ENCODE peak calls at places on chromosomes 13 and 19, in nine cellular contexts. One of them, this sample, is unnamed.

GRCh38 chr19:913080-913748 is at the start of gene R3HDM4:
- DNase-seq in fibroblast of the aortic adventitia: peak; percentile 42
- DNase-seq in left ventricle myocardium inferior: peak; percentile 87
- DNase-seq in left lung: peak; percentile 82
- DNase-seq in CD4-positive, alpha-beta T cell: peak; percentile 81
- DNase-seq in right atrium auricular region: peak; percentile 68
- DNase-seq in cardiac muscle cell: peak; percentile 83
- DNase-seq in right lobe of liver: peak; percentile 87
- DNase-seq in HFF-Myc: no peak
- DNase-seq in this sample: peak; percentile 77

GRCh38 chr13:65292488-65292901 is 1937.6 kb downstream of the PCDH9 start:
- DNase-seq in right lobe of liver: no peak
- DNase-seq in CD4-positive, alpha-beta T cell: no peak
- DNase-seq in HFF-Myc: peak; percentile 21
- DNase-seq in fibroblast of the aortic adventitia: peak; percentile 41
- DNase-seq in left lung: no peak
- DNase-seq in right atrium auricular region: no peak
- DNase-seq in cardiac muscle cell: peak; percentile 18
- DNase-seq in left ventricle myocardium inferior: no peak
- DNase-seq in this sample: no peak

GRCh38 chr19:33463194-33463593 is 58.4 kb downstream of the PEPD start:
- DNase-seq in left lung: no peak
- DNase-seq in CD4-positive, alpha-beta T cell: no peak
- DNase-seq in right atrium auricular region: no peak
- DNase-seq in cardiac muscle cell: no peak
- DNase-seq in fibroblast of the aortic adventitia: no peak
- DNase-seq in HFF-Myc: no peak
- DNase-seq in left ventricle myocardium inferior: no peak
- DNase-seq in right lobe of liver: no peak
- DNase-seq in this sample: no peak

GRCh38 chr13:107765724-107766436 is 449.5 kb downstream of the LIG4 start:
- DNase-seq in fibroblast of the aortic adventitia: peak; percentile 5
- DNase-seq in right atrium auricular region: no peak
- DNase-seq in left ventricle myocardium inferior: no peak
- DNase-seq in CD4-positive, alpha-beta T cell: no peak
- DNase-seq in HFF-Myc: no peak
- DNase-seq in left lung: no peak
- DNase-seq in cardiac muscle cell: no peak
- DNase-seq in right lobe of liver: no peak
- DNase-seq in this sample: no peak

GRCh38 chr13:75181906-75182305 is 300.1 kb downstream of the TBC1D4 start:
- DNase-seq in left lung: no peak
- DNase-seq in right lobe of liver: no peak
- DNase-seq in left ventricle myocardium inferior: no peak
- DNase-seq in cardiac muscle cell: no peak
- DNase-seq in fibroblast of the aortic adventitia: peak; percentile 89
- DNase-seq in CD4-positive, alpha-beta T cell: no peak
- DNase-seq in HFF-Myc: no peak
- DNase-seq in right atrium auricular region: no peak
- DNase-seq in this sample: no peak

GRCh38 chr19:51163257-51163656 is 21.2 kb downstream of the SIGLEC7 start:
- DNase-seq in HFF-Myc: no peak
- DNase-seq in left lung: no peak
- DNase-seq in fibroblast of the aortic adventitia: no peak
- DNase-seq in cardiac muscle cell: no peak
- DNase-seq in right lobe of liver: no peak
- DNase-seq in CD4-positive, alpha-beta T cell: no peak
- DNase-seq in left ventricle myocardium inferior: no peak
- DNase-seq in right atrium auricular region: no peak
- DNase-seq in this sample: no peak

GRCh38 chr13:32261567-32261966 is 53.6 kb downstream of the ZAR1L start:
- DNase-seq in left ventricle myocardium inferior: peak; percentile 69
- DNase-seq in HFF-Myc: peak; percentile 63
- DNase-seq in right atrium auricular region: peak; percentile 90
- DNase-seq in CD4-positive, alpha-beta T cell: no peak
- DNase-seq in fibroblast of the aortic adventitia: peak; percentile 91
- DNase-seq in left lung: peak; percentile 73
- DNase-seq in right lobe of liver: no peak
- DNase-seq in cardiac muscle cell: peak; percentile 26
- DNase-seq in this sample: peak; percentile 9

GRCh38 chr19:16435238-16435911 is 36.4 kb downstream of the EPS15L1 start:
- DNase-seq in cardiac muscle cell: peak; percentile 56
- DNase-seq in HFF-Myc: peak; percentile 65
- DNase-seq in fibroblast of the aortic adventitia: peak; percentile 97
- DNase-seq in right lobe of liver: no peak
- DNase-seq in left lung: peak; percentile 48
- DNase-seq in CD4-positive, alpha-beta T cell: no peak
- DNase-seq in right atrium auricular region: peak; percentile 80
- DNase-seq in left ventricle myocardium inferior: peak; percentile 40
- DNase-seq in this sample: no peak

GRCh38 chr13:99303863-99304521 is 3.2 kb downstream of the GPR183 start:
- DNase-seq in left lung: peak; percentile 57
- DNase-seq in CD4-positive, alpha-beta T cell: peak; percentile 47
- DNase-seq in fibroblast of the aortic adventitia: no peak
- DNase-seq in cardiac muscle cell: no peak
- DNase-seq in left ventricle myocardium inferior: no peak
- DNase-seq in HFF-Myc: no peak
- DNase-seq in right lobe of liver: no peak
- DNase-seq in right atrium auricular region: no peak
- DNase-seq in this sample: peak; percentile 31

GRCh38 chr13:114027046-114027760 is 53.3 kb upstream of the C13orf46 start:
- DNase-seq in fibroblast of the aortic adventitia: peak; percentile 43
- DNase-seq in HFF-Myc: no peak
- DNase-seq in left ventricle myocardium inferior: peak; percentile 66
- DNase-seq in right lobe of liver: peak; percentile 59
- DNase-seq in CD4-positive, alpha-beta T cell: no peak
- DNase-seq in left lung: no peak
- DNase-seq in cardiac muscle cell: no peak
- DNase-seq in right atrium auricular region: no peak
- DNase-seq in this sample: peak; percentile 61

GRCh38 chr19:46944918-46945628 is 74.6 kb upstream of the NPAS1 start:
- DNase-seq in left ventricle myocardium inferior: peak; percentile 77
- DNase-seq in right atrium auricular region: peak; percentile 73
- DNase-seq in CD4-positive, alpha-beta T cell: no peak
- DNase-seq in HFF-Myc: no peak
- DNase-seq in left lung: no peak
- DNase-seq in cardiac muscle cell: peak; percentile 87
- DNase-seq in fibroblast of the aortic adventitia: peak; percentile 43
- DNase-seq in right lobe of liver: peak; percentile 60
- DNase-seq in this sample: peak; percentile 36

GRCh38 chr13:39526499-39526898 is 76.5 kb downstream of the LHFPL6 start:
- DNase-seq in cardiac muscle cell: no peak
- DNase-seq in left lung: no peak
- DNase-seq in right atrium auricular region: no peak
- DNase-seq in fibroblast of the aortic adventitia: no peak
- DNase-seq in HFF-Myc: no peak
- DNase-seq in CD4-positive, alpha-beta T cell: no peak
- DNase-seq in left ventricle myocardium inferior: no peak
- DNase-seq in right lobe of liver: no peak
- DNase-seq in this sample: no peak

GRCh38 chr13:112481458-112481857 is 105.3 kb downstream of the SPACA7 start:
- DNase-seq in left lung: no peak
- DNase-seq in right atrium auricular region: no peak
- DNase-seq in HFF-Myc: no peak
- DNase-seq in cardiac muscle cell: no peak
- DNase-seq in right lobe of liver: no peak
- DNase-seq in left ventricle myocardium inferior: no peak
- DNase-seq in CD4-positive, alpha-beta T cell: no peak
- DNase-seq in fibroblast of the aortic adventitia: no peak
- DNase-seq in this sample: no peak

GRCh38 chr13:112486386-112487126 is 101.4 kb downstream of the TUBGCP3 start:
- DNase-seq in right lobe of liver: no peak
- DNase-seq in left ventricle myocardium inferior: no peak
- DNase-seq in left lung: no peak
- DNase-seq in HFF-Myc: no peak
- DNase-seq in CD4-positive, alpha-beta T cell: no peak
- DNase-seq in fibroblast of the aortic adventitia: no peak
- DNase-seq in cardiac muscle cell: peak; percentile 46
- DNase-seq in right atrium auricular region: no peak
- DNase-seq in this sample: no peak

GRCh38 chr13:112487127-112487517 is 100.8 kb downstream of the TUBGCP3 start:
- DNase-seq in right atrium auricular region: no peak
- DNase-seq in right lobe of liver: no peak
- DNase-seq in fibroblast of the aortic adventitia: no peak
- DNase-seq in HFF-Myc: no peak
- DNase-seq in cardiac muscle cell: no peak
- DNase-seq in left ventricle myocardium inferior: no peak
- DNase-seq in left lung: no peak
- DNase-seq in CD4-positive, alpha-beta T cell: no peak
- DNase-seq in this sample: no peak

GRCh38 chr13:112489199-112489598 is 98.8 kb downstream of the TUBGCP3 start:
- DNase-seq in fibroblast of the aortic adventitia: no peak
- DNase-seq in CD4-positive, alpha-beta T cell: no peak
- DNase-seq in right atrium auricular region: no peak
- DNase-seq in right lobe of liver: no peak
- DNase-seq in HFF-Myc: no peak
- DNase-seq in left lung: no peak
- DNase-seq in left ventricle myocardium inferior: no peak
- DNase-seq in cardiac muscle cell: no peak
- DNase-seq in this sample: no peak

DNA sequence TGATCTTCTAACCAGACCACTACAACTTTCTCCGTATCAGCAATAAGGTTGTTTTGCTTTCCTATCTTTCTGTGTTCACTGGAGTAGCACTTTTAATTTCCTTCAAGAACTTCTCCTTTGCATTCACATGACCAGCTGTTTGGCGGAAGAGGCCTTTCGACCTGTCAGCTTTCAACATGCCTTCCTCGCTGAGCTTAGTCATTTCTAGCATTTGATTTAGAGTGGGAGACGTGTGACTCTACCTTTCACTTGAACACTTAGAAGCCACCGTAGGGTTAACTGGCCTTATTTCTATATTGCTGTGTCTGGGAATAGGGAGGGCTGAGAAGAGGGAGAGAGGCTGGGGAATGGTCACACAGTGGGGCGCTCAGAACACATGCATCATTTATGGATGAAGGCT is 104.7 kb downstream of the TUBGCP3 start:
- DNase-seq in right lobe of liver: no peak
- DNase-seq in HFF-Myc: no peak
- DNase-seq in left lung: no peak
- DNase-seq in cardiac muscle cell: no peak
- DNase-seq in fibroblast of the aortic adventitia: no peak
- DNase-seq in left ventricle myocardium inferior: no peak
- DNase-seq in CD4-positive, alpha-beta T cell: no peak
- DNase-seq in right atrium auricular region: no peak
- DNase-seq in this sample: no peak
- TF ChIP-seq CTCF in right lobe of liver: no peak
- TF ChIP-seq CTCF in HFF-Myc: no peak
- TF ChIP-seq CTCF in left lung: no peak
- TF ChIP-seq CTCF in cardiac muscle cell: no peak
- TF ChIP-seq CTCF in fibroblast of the aortic adventitia: no peak
- TF ChIP-seq CTCF in left ventricle myocardium inferior: no peak
- TF ChIP-seq CTCF in CD4-positive, alpha-beta T cell: no peak
- TF ChIP-seq CTCF in right atrium auricular region: no peak
- TF ChIP-seq CTCF in this sample: no peak

GRCh38 chr19:53942001-53942786 is 20.5 kb upstream of the CACNG8 start:
- DNase-seq in right atrium auricular region: no peak
- DNase-seq in CD4-positive, alpha-beta T cell: no peak
- DNase-seq in HFF-Myc: no peak
- DNase-seq in left ventricle myocardium inferior: no peak
- DNase-seq in left lung: no peak
- DNase-seq in fibroblast of the aortic adventitia: no peak
- DNase-seq in right lobe of liver: no peak
- DNase-seq in cardiac muscle cell: peak; percentile 62
- DNase-seq in this sample: peak; percentile 10
- TF ChIP-seq CTCF in right atrium auricular region: no peak
- TF ChIP-seq CTCF in CD4-positive, alpha-beta T cell: no peak
- TF ChIP-seq CTCF in HFF-Myc: no peak
- TF ChIP-seq CTCF in left ventricle myocardium inferior: no peak
- TF ChIP-seq CTCF in left lung: no peak
- TF ChIP-seq CTCF in fibroblast of the aortic adventitia: peak; percentile 8
- TF ChIP-seq CTCF in right lobe of liver: no peak
- TF ChIP-seq CTCF in cardiac muscle cell: no peak
- TF ChIP-seq CTCF in this sample: no peak

DNA sequence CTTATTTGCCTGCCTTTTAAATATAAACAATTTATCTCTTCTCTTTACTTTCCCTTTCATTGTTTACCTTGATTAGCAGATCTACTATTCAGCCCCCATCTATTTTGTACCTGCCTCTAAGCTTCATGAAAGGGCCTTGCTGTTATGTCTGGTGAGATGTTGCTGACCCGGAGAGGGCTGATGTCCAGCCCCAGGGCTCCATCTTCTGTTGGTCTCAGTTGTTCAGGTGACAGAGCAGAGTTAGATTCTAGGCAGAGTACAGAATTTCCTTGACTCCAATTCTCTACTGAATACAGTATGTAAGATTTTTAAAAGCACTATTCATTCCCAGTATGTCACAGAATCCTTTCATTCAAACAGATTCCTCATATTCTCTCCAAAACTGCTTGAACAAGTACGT is 158.9 kb downstream of the GPC5 start:
- DNase-seq in right atrium auricular region: no peak
- DNase-seq in left lung: no peak
- DNase-seq in fibroblast of the aortic adventitia: no peak
- DNase-seq in right lobe of liver: no peak
- DNase-seq in cardiac muscle cell: no peak
- DNase-seq in CD4-positive, alpha-beta T cell: no peak
- DNase-seq in left ventricle myocardium inferior: no peak
- DNase-seq in HFF-Myc: no peak
- DNase-seq in this sample: no peak
- TF ChIP-seq CTCF in right atrium auricular region: no peak
- TF ChIP-seq CTCF in left lung: no peak
- TF ChIP-seq CTCF in fibroblast of the aortic adventitia: no peak
- TF ChIP-seq CTCF in right lobe of liver: no peak
- TF ChIP-seq CTCF in cardiac muscle cell: no peak
- TF ChIP-seq CTCF in CD4-positive, alpha-beta T cell: no peak
- TF ChIP-seq CTCF in left ventricle myocardium inferior: no peak
- TF ChIP-seq CTCF in HFF-Myc: no peak
- TF ChIP-seq CTCF in this sample: no peak

GRCh38 chr19:3233831-3234230 is 9.4 kb downstream of the CELF5 start:
- DNase-seq in left lung: no peak
- DNase-seq in cardiac muscle cell: no peak
- DNase-seq in right lobe of liver: no peak
- DNase-seq in right atrium auricular region: no peak
- DNase-seq in CD4-positive, alpha-beta T cell: no peak
- DNase-seq in fibroblast of the aortic adventitia: no peak
- DNase-seq in HFF-Myc: no peak
- DNase-seq in left ventricle myocardium inferior: no peak
- DNase-seq in this sample: no peak

GRCh38 chr19:3234800-3235199 is 10.3 kb downstream of the CELF5 start:
- DNase-seq in left lung: no peak
- DNase-seq in fibroblast of the aortic adventitia: no peak
- DNase-seq in right lobe of liver: no peak
- DNase-seq in HFF-Myc: no peak
- DNase-seq in CD4-positive, alpha-beta T cell: no peak
- DNase-seq in right atrium auricular region: no peak
- DNase-seq in cardiac muscle cell: no peak
- DNase-seq in left ventricle myocardium inferior: no peak
- DNase-seq in this sample: no peak

GRCh38 chr19:3239367-3239766 is 14.9 kb downstream of the CELF5 start:
- DNase-seq in fibroblast of the aortic adventitia: no peak
- DNase-seq in cardiac muscle cell: no peak
- DNase-seq in right lobe of liver: no peak
- DNase-seq in right atrium auricular region: no peak
- DNase-seq in HFF-Myc: no peak
- DNase-seq in CD4-positive, alpha-beta T cell: no peak
- DNase-seq in left ventricle myocardium inferior: no peak
- DNase-seq in left lung: no peak
- DNase-seq in this sample: no peak

GRCh38 chr19:3236272-3236671 is 11.8 kb downstream of the CELF5 start:
- DNase-seq in right lobe of liver: no peak
- DNase-seq in fibroblast of the aortic adventitia: no peak
- DNase-seq in left ventricle myocardium inferior: no peak
- DNase-seq in HFF-Myc: no peak
- DNase-seq in left lung: no peak
- DNase-seq in cardiac muscle cell: no peak
- DNase-seq in CD4-positive, alpha-beta T cell: no peak
- DNase-seq in right atrium auricular region: no peak
- DNase-seq in this sample: no peak

GRCh38 chr19:3238066-3238561 is 13.7 kb downstream of the CELF5 start:
- DNase-seq in right lobe of liver: no peak
- DNase-seq in right atrium auricular region: no peak
- DNase-seq in CD4-positive, alpha-beta T cell: no peak
- DNase-seq in left lung: no peak
- DNase-seq in HFF-Myc: no peak
- DNase-seq in cardiac muscle cell: no peak
- DNase-seq in left ventricle myocardium inferior: no peak
- DNase-seq in fibroblast of the aortic adventitia: no peak
- DNase-seq in this sample: no peak
- TF ChIP-seq CTCF in right lobe of liver: no peak
- TF ChIP-seq CTCF in right atrium auricular region: no peak
- TF ChIP-seq CTCF in CD4-positive, alpha-beta T cell: no peak
- TF ChIP-seq CTCF in left lung: no peak
- TF ChIP-seq CTCF in HFF-Myc: no peak
- TF ChIP-seq CTCF in cardiac muscle cell: no peak
- TF ChIP-seq CTCF in left ventricle myocardium inferior: no peak
- TF ChIP-seq CTCF in fibroblast of the aortic adventitia: no peak
- TF ChIP-seq CTCF in this sample: no peak